ENCODE peak calls at places on chromosomes 13 and 19, in nine cellular contexts. O is substantia nigra; Y is MV-4-11; B is HTR-8/SVneo; M is stimulated activated CD4-positive, alpha-beta T cell treated with anti-CD3 and anti-CD28 coated beads, Interleukin-1b, Interleukin-23, amount 100 ng/mL, for 1 hour; T is Caco-2; K is fibroblast of pulmonary artery; V is right lobe of liver; A is H54. U is an unnamed sample.

GRCh38 chr19:15280915-15281683 is 48.9 kb upstream of the EPHX3 start:
- DNase-seq in O (peak; percentile 27), Y (peak; percentile 82), B (no peak), M (no peak), T (peak; percentile 54), K (peak; percentile 89), V (peak; percentile 88), A (peak; percentile 56), U (peak; percentile 69)

GRCh38 chr13:95784161-95784880 is 107.4 kb downstream of the DNAJC3 start:
- DNase-seq in O (no peak), Y (no peak), B (peak; percentile 31), M (no peak), T (no peak), K (peak; percentile 91), V (no peak), A (peak; percentile 51), U (no peak)

GRCh38 chr13:59016250-59016649 is 1147.5 kb downstream of the DIAPH3 start:
- DNase-seq in O (no peak), Y (no peak), B (no peak), M (no peak), T (no peak), K (peak; percentile 28), V (no peak), A (no peak), U (no peak)

GRCh38 chr13:101474419-101474957 is 22.0 kb downstream of the ITGBL1 start:
- DNase-seq in O (no peak), Y (no peak), B (no peak), M (no peak), T (no peak), K (peak; percentile 84), V (no peak), A (no peak), U (no peak)

GRCh38 chr19:30071871-30072270 is 129.8 kb downstream of the URI1 start:
- DNase-seq in O (no peak), Y (no peak), B (no peak), M (no peak), T (no peak), K (no peak), V (peak; percentile 17), A (no peak), U (no peak)

GRCh38 chr19:7799640-7800355 is 30.2 kb upstream of the EVI5L start:
- DNase-seq in O (peak; percentile 18), Y (peak; percentile 80), B (peak; percentile 61), M (peak; percentile 14), T (peak; percentile 66), K (peak; percentile 84), V (peak; percentile 62), A (peak; percentile 31), U (peak; percentile 68)

GRCh38 chr13:48770372-48770771 is 116.6 kb downstream of the CYSLTR2 start:
- DNase-seq in O (no peak), Y (no peak), B (no peak), M (no peak), T (no peak), K (no peak), V (no peak), A (no peak), U (no peak)

GRCh38 chr19:13042443-13043130 is 47.3 kb downstream of the NFIX start:
- DNase-seq in O (no peak), Y (no peak), B (no peak), M (no peak), T (no peak), K (peak; percentile 52), V (no peak), A (no peak), U (no peak)

GRCh38 chr13:43880930-43881329 is 1.2 kb downstream of the LACC1 start:
- DNase-seq in O (no peak), Y (no peak), B (no peak), M (no peak), T (no peak), K (peak; percentile 27), V (no peak), A (no peak), U (no peak)

GRCh38 chr19:56837004-56837403 is 3.5 kb downstream of the PEG3 start:
- DNase-seq in O (no peak), Y (no peak), B (no peak), M (no peak), T (no peak), K (no peak), V (no peak), A (no peak), U (peak; percentile 37)

GRCh38 chr13:91904597-91904996 is 506.2 kb downstream of the GPC5 start:
- DNase-seq in O (no peak), Y (no peak), B (no peak), M (no peak), T (no peak), K (peak; percentile 28), V (no peak), A (no peak), U (no peak)

GRCh38 chr13:39684531-39685137 is 29.2 kb downstream of the COG6 start:
- DNase-seq in O (no peak), Y (peak; percentile 63), B (peak; percentile 10), M (no peak), T (no peak), K (peak; percentile 69), V (no peak), A (no peak), U (no peak)

GRCh38 chr13:43132911-43133310 is 109.5 kb downstream of the DNAJC15 start:
- DNase-seq in O (no peak), Y (no peak), B (no peak), M (no peak), T (no peak), K (no peak), V (no peak), A (no peak), U (no peak)

GRCh38 chr13:73223372-73223781 is 164.6 kb downstream of the KLF5 start:
- DNase-seq in O (no peak), Y (peak; percentile 93), B (no peak), M (no peak), T (no peak), K (no peak), V (no peak), A (no peak), U (no peak)

GRCh38 chr13:28094311-28094710 is 6.1 kb downstream of the FLT3 start:
- DNase-seq in O (no peak), Y (peak; percentile 91), B (no peak), M (no peak), T (no peak), K (no peak), V (no peak), A (no peak), U (no peak)

GRCh38 chr13:30696278-30697176 is 38.8 kb upstream of the ALOX5AP start:
- DNase-seq in O (no peak), Y (peak; percentile 82), B (no peak), M (no peak), T (no peak), K (no peak), V (peak; percentile 63), A (no peak), U (peak; percentile 68)

GRCh38 chr13:86914757-86915156 is 756.4 kb upstream of the SLITRK5 start:
- DNase-seq in O (no peak), Y (no peak), B (no peak), M (no peak), T (no peak), K (no peak), V (no peak), A (no peak), U (no peak)

GRCh38 chr19:12937243-12938053 is 961 bp upstream of the CALR start:
- DNase-seq in O (no peak), Y (peak; percentile 94), B (no peak), M (no peak), T (no peak), K (no peak), V (peak; percentile 64), A (peak; percentile 66), U (no peak)

GRCh38 chr13:39406688-39407087 is 196.3 kb downstream of the LHFPL6 start:
- DNase-seq in O (no peak), Y (no peak), B (no peak), M (no peak), T (no peak), K (no peak), V (no peak), A (peak; percentile 12), U (no peak)

GRCh38 chr13:33125821-33126570 is 109.8 kb downstream of the KL start:
- DNase-seq in O (no peak), Y (peak; percentile 34), B (peak; percentile 80), M (no peak), T (peak; percentile 91), K (peak; percentile 94), V (peak; percentile 66), A (peak; percentile 61), U (peak; percentile 63)

GRCh38 chr13:68676513-68677115 is 1431.0 kb upstream of the ATXN8OS start:
- DNase-seq in O (no peak), Y (peak; percentile 34), B (no peak), M (no peak), T (no peak), K (no peak), V (no peak), A (no peak), U (no peak)

GRCh38 chr13:67128148-67128547 is 102.0 kb downstream of the PCDH9 start:
- DNase-seq in O (no peak), Y (no peak), B (no peak), M (no peak), T (no peak), K (no peak), V (no peak), A (no peak), U (no peak)

GRCh38 chr19:1752009-1752756 is 1.1 kb upstream of the ONECUT3 start:
- DNase-seq in O (no peak), Y (peak; percentile 51), B (no peak), M (no peak), T (no peak), K (no peak), V (no peak), A (no peak), U (no peak)

GRCh38 chr13:39787086-39787487 is 131.6 kb downstream of the COG6 start:
- DNase-seq in O (no peak), Y (no peak), B (no peak), M (no peak), T (no peak), K (peak; percentile 45), V (no peak), A (no peak), U (no peak)

GRCh38 chr19:19911150-19911549 is 10.4 kb downstream of the ZNF93 start:
- DNase-seq in O (no peak), Y (peak; percentile 21), B (peak; percentile 2), M (no peak), T (no peak), K (peak; percentile 43), V (no peak), A (no peak), U (no peak)